ENCODE peak calls at places on chromosomes 6 and 20, in six cellular contexts. One of them, this sample, is unnamed.

GRCh38 chr20:34479627-34480026 is 36.6 kb upstream of the DYNLRB1 start:
- DNase-seq in CD8-positive, alpha-beta T cell: no peak
- DNase-seq in cardiac muscle cell: no peak
- DNase-seq in HCT116: no peak
- DNase-seq in CD4-positive, alpha-beta T cell: no peak
- DNase-seq in RWPE2: no peak
- DNase-seq in this sample: no peak

GRCh38 chr6:130202782-130203181 is 20.0 kb downstream of the SAMD3 start:
- DNase-seq in CD8-positive, alpha-beta T cell: no peak
- DNase-seq in cardiac muscle cell: peak
- DNase-seq in HCT116: no peak
- DNase-seq in CD4-positive, alpha-beta T cell: no peak
- DNase-seq in RWPE2: no peak
- DNase-seq in this sample: no peak

GRCh38 chr6:36083446-36083845 is 46.9 kb upstream of the MAPK13 start:
- DNase-seq in CD8-positive, alpha-beta T cell: no peak
- DNase-seq in cardiac muscle cell: no peak
- DNase-seq in HCT116: no peak
- DNase-seq in CD4-positive, alpha-beta T cell: no peak
- DNase-seq in RWPE2: no peak
- DNase-seq in this sample: no peak

GRCh38 chr6:77231438-77232305 is 231.6 kb downstream of the HTR1B start:
- DNase-seq in CD8-positive, alpha-beta T cell: no peak
- DNase-seq in cardiac muscle cell: peak
- DNase-seq in HCT116: no peak
- DNase-seq in CD4-positive, alpha-beta T cell: no peak
- DNase-seq in RWPE2: no peak
- DNase-seq in this sample: no peak

GRCh38 chr6:131060311-131060710 is 2.7 kb downstream of the EPB41L2 start:
- DNase-seq in CD8-positive, alpha-beta T cell: no peak
- DNase-seq in cardiac muscle cell: no peak
- DNase-seq in HCT116: no peak
- DNase-seq in CD4-positive, alpha-beta T cell: no peak
- DNase-seq in RWPE2: no peak
- DNase-seq in this sample: no peak

GRCh38 chr6:107991939-107992560 is 34.0 kb upstream of the SEC63 start:
- DNase-seq in CD8-positive, alpha-beta T cell: no peak
- DNase-seq in cardiac muscle cell: no peak
- DNase-seq in HCT116: no peak
- DNase-seq in CD4-positive, alpha-beta T cell: no peak
- DNase-seq in RWPE2: no peak
- DNase-seq in this sample: no peak

GRCh38 chr6:49713346-49713745 is at the start of gene CRISP2:
- DNase-seq in CD8-positive, alpha-beta T cell: no peak
- DNase-seq in cardiac muscle cell: peak
- DNase-seq in HCT116: no peak
- DNase-seq in CD4-positive, alpha-beta T cell: no peak
- DNase-seq in RWPE2: no peak
- DNase-seq in this sample: no peak

GRCh38 chr6:50457351-50457750 is 256.0 kb upstream of the TFAP2D start:
- DNase-seq in CD8-positive, alpha-beta T cell: no peak
- DNase-seq in cardiac muscle cell: no peak
- DNase-seq in HCT116: no peak
- DNase-seq in CD4-positive, alpha-beta T cell: no peak
- DNase-seq in RWPE2: no peak
- DNase-seq in this sample: no peak

GRCh38 chr20:53735536-53736050 is 142.0 kb upstream of the ZNF217 start:
- DNase-seq in CD8-positive, alpha-beta T cell: no peak
- DNase-seq in cardiac muscle cell: peak
- DNase-seq in HCT116: no peak
- DNase-seq in CD4-positive, alpha-beta T cell: no peak
- DNase-seq in RWPE2: peak
- DNase-seq in this sample: no peak

GRCh38 chr6:150207931-150208570 is 65.2 kb downstream of the PPP1R14C start:
- DNase-seq in CD8-positive, alpha-beta T cell: no peak
- DNase-seq in cardiac muscle cell: no peak
- DNase-seq in HCT116: no peak
- DNase-seq in CD4-positive, alpha-beta T cell: no peak
- DNase-seq in RWPE2: no peak
- DNase-seq in this sample: no peak

GRCh38 chr20:44810061-44810390 is 320 bp downstream of the RIMS4 start:
- DNase-seq in CD8-positive, alpha-beta T cell: no peak
- DNase-seq in cardiac muscle cell: no peak
- DNase-seq in HCT116: no peak
- DNase-seq in CD4-positive, alpha-beta T cell: no peak
- DNase-seq in RWPE2: peak
- DNase-seq in this sample: no peak

GRCh38 chr6:35218021-35218420 is 4.3 kb downstream of the SCUBE3 start:
- DNase-seq in CD8-positive, alpha-beta T cell: no peak
- DNase-seq in cardiac muscle cell: no peak
- DNase-seq in HCT116: no peak
- DNase-seq in CD4-positive, alpha-beta T cell: no peak
- DNase-seq in RWPE2: no peak
- DNase-seq in this sample: no peak

GRCh38 chr6:10381133-10381829 is 33.6 kb downstream of the TFAP2A start:
- DNase-seq in CD8-positive, alpha-beta T cell: no peak
- DNase-seq in cardiac muscle cell: peak
- DNase-seq in HCT116: no peak
- DNase-seq in CD4-positive, alpha-beta T cell: no peak
- DNase-seq in RWPE2: no peak
- DNase-seq in this sample: peak

GRCh38 chr6:16799279-16800193 is 38.3 kb upstream of the ATXN1 start:
- DNase-seq in CD8-positive, alpha-beta T cell: no peak
- DNase-seq in cardiac muscle cell: no peak
- DNase-seq in HCT116: no peak
- DNase-seq in CD4-positive, alpha-beta T cell: no peak
- DNase-seq in RWPE2: no peak
- DNase-seq in this sample: no peak

GRCh38 chr20:63783970-63784369 is 44.4 kb downstream of the SLC2A4RG start:
- DNase-seq in CD8-positive, alpha-beta T cell: no peak
- DNase-seq in cardiac muscle cell: no peak
- DNase-seq in HCT116: no peak
- DNase-seq in CD4-positive, alpha-beta T cell: no peak
- DNase-seq in RWPE2: peak
- DNase-seq in this sample: no peak

GRCh38 chr6:4670824-4671409 is 105.3 kb upstream of the CDYL start:
- DNase-seq in CD8-positive, alpha-beta T cell: no peak
- DNase-seq in cardiac muscle cell: no peak
- DNase-seq in HCT116: no peak
- DNase-seq in CD4-positive, alpha-beta T cell: no peak
- DNase-seq in RWPE2: no peak
- DNase-seq in this sample: no peak

GRCh38 chr6:132270745-132271414 is 130.4 kb downstream of the MOXD1 start:
- DNase-seq in CD8-positive, alpha-beta T cell: no peak
- DNase-seq in cardiac muscle cell: no peak
- DNase-seq in HCT116: no peak
- DNase-seq in CD4-positive, alpha-beta T cell: no peak
- DNase-seq in RWPE2: no peak
- DNase-seq in this sample: no peak

GRCh38 chr6:84137989-84138575 is 89.4 kb downstream of the CEP162 start:
- DNase-seq in CD8-positive, alpha-beta T cell: no peak
- DNase-seq in cardiac muscle cell: no peak
- DNase-seq in HCT116: no peak
- DNase-seq in CD4-positive, alpha-beta T cell: no peak
- DNase-seq in RWPE2: no peak
- DNase-seq in this sample: no peak

GRCh38 chr6:79469381-79470246 is 67.6 kb downstream of the LCA5 start:
- DNase-seq in CD8-positive, alpha-beta T cell: no peak
- DNase-seq in cardiac muscle cell: no peak
- DNase-seq in HCT116: no peak
- DNase-seq in CD4-positive, alpha-beta T cell: no peak
- DNase-seq in RWPE2: no peak
- DNase-seq in this sample: no peak

GRCh38 chr6:21608610-21609009 is 15.1 kb downstream of the SOX4 start:
- DNase-seq in CD8-positive, alpha-beta T cell: no peak
- DNase-seq in cardiac muscle cell: no peak
- DNase-seq in HCT116: no peak
- DNase-seq in CD4-positive, alpha-beta T cell: no peak
- DNase-seq in RWPE2: no peak
- DNase-seq in this sample: no peak

GRCh38 chr20:23267909-23268308 is 82.7 kb upstream of the NXT1 start:
- DNase-seq in CD8-positive, alpha-beta T cell: no peak
- DNase-seq in cardiac muscle cell: no peak
- DNase-seq in HCT116: no peak
- DNase-seq in CD4-positive, alpha-beta T cell: no peak
- DNase-seq in RWPE2: no peak
- DNase-seq in this sample: no peak

GRCh38 chr20:43954704-43955243 is 40.1 kb downstream of the TOX2 start:
- DNase-seq in CD8-positive, alpha-beta T cell: no peak
- DNase-seq in cardiac muscle cell: no peak
- DNase-seq in HCT116: no peak
- DNase-seq in CD4-positive, alpha-beta T cell: no peak
- DNase-seq in RWPE2: no peak
- DNase-seq in this sample: no peak

GRCh38 chr20:57501461-57502330 is 23.2 kb downstream of the CTCFL start:
- DNase-seq in CD8-positive, alpha-beta T cell: no peak
- DNase-seq in cardiac muscle cell: no peak
- DNase-seq in HCT116: no peak
- DNase-seq in CD4-positive, alpha-beta T cell: no peak
- DNase-seq in RWPE2: no peak
- DNase-seq in this sample: no peak
- TF ChIP-seq CTCF in CD8-positive, alpha-beta T cell: no peak
- TF ChIP-seq CTCF in cardiac muscle cell: no peak
- TF ChIP-seq CTCF in HCT116: no peak
- TF ChIP-seq CTCF in CD4-positive, alpha-beta T cell: no peak
- TF ChIP-seq CTCF in RWPE2: no peak
- TF ChIP-seq CTCF in this sample: no peak

GRCh38 chr20:48828734-48829460 is 1.1 kb upstream of the PREX1 start:
- DNase-seq in CD8-positive, alpha-beta T cell: no peak
- DNase-seq in cardiac muscle cell: no peak
- DNase-seq in HCT116: no peak
- DNase-seq in CD4-positive, alpha-beta T cell: no peak
- DNase-seq in RWPE2: no peak
- DNase-seq in this sample: no peak

GRCh38 chr20:48829940-48830339 is 2.1 kb upstream of the PREX1 start:
- DNase-seq in CD8-positive, alpha-beta T cell: no peak
- DNase-seq in cardiac muscle cell: no peak
- DNase-seq in HCT116: no peak
- DNase-seq in CD4-positive, alpha-beta T cell: no peak
- DNase-seq in RWPE2: no peak
- DNase-seq in this sample: no peak

GRCh38 chr20:48826883-48827771 is 672 bp downstream of the PREX1 start:
- DNase-seq in CD8-positive, alpha-beta T cell: no peak
- DNase-seq in cardiac muscle cell: peak
- DNase-seq in HCT116: no peak
- DNase-seq in CD4-positive, alpha-beta T cell: no peak
- DNase-seq in RWPE2: peak
- DNase-seq in this sample: peak

GRCh38 chr20:48826064-48826463 is 1.7 kb downstream of the PREX1 start:
- DNase-seq in CD8-positive, alpha-beta T cell: no peak
- DNase-seq in cardiac muscle cell: no peak
- DNase-seq in HCT116: no peak
- DNase-seq in CD4-positive, alpha-beta T cell: no peak
- DNase-seq in RWPE2: no peak
- DNase-seq in this sample: no peak

GRCh38 chr20:48827880-48828733 is at the start of gene PREX1:
- DNase-seq in CD8-positive, alpha-beta T cell: peak
- DNase-seq in cardiac muscle cell: peak
- DNase-seq in HCT116: no peak
- DNase-seq in CD4-positive, alpha-beta T cell: peak
- DNase-seq in RWPE2: peak
- DNase-seq in this sample: peak
- TF ChIP-seq CTCF in CD8-positive, alpha-beta T cell: no peak
- TF ChIP-seq CTCF in cardiac muscle cell: no peak
- TF ChIP-seq CTCF in HCT116: no peak
- TF ChIP-seq CTCF in CD4-positive, alpha-beta T cell: no peak
- TF ChIP-seq CTCF in RWPE2: peak
- TF ChIP-seq CTCF in this sample: no peak

DNA sequence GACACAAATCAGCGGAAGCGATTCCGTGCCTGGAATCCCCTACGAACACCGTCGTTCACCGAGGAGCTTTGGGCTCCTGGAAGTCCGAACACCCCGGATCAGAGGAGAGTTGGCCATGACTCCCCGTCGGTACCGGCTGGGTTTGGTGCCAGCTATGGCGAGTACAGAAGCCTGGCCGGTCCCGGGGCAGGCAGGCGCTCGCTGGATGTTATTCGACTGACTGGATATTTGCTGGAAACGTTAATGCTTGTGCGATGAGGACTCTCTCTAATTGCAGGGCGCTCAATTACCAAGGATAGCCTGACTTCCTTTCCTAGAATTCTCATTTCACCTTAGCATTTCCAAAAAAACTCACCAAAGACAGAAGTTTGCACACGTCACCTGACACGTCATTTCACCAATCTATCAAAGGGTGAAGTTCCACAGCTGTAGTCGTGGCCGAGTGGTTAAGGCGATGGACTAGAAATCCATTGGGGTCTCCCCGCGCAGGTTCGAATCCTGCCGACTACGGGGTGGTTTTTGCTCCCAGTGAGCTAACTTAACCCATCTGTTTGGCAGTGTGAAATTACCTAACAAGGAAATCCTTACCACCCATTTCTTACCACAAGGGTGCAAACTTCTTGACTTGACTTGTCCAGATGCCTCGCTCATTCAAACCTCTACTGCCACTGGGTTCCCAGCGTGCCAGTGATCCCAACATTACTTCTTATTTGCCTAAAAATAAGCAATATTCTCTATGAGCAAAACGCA is 22.7 kb upstream of the ZNF184 start:
- DNase-seq in CD8-positive, alpha-beta T cell: no peak
- DNase-seq in cardiac muscle cell: peak
- DNase-seq in HCT116: peak
- DNase-seq in CD4-positive, alpha-beta T cell: no peak
- DNase-seq in RWPE2: no peak
- DNase-seq in this sample: no peak
- TF ChIP-seq CTCF in CD8-positive, alpha-beta T cell: no peak
- TF ChIP-seq CTCF in cardiac muscle cell: no peak
- TF ChIP-seq CTCF in HCT116: peak
- TF ChIP-seq CTCF in CD4-positive, alpha-beta T cell: no peak
- TF ChIP-seq CTCF in RWPE2: peak
- TF ChIP-seq CTCF in this sample: no peak

DNA sequence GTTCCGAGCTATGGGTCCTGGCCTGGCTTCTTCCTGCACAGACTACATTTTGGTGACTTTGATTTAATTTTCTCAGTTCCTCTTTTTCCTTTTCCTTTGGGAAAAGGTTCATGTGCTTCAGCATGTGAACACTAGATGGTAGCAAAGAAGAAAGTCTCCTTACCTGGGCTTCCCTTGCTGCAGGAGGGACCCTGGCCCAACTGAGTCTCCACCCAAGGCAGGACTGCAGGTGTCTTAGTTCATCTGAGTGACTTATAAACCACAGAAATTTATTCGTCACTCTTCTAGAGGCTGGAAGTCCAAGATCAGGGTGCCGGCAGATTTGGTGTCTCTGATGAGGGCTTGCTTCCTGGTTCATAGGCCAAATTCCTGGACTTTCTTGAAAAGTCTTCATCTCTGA is 163.2 kb downstream of the SYCP2 start:
- DNase-seq in CD8-positive, alpha-beta T cell: no peak
- DNase-seq in cardiac muscle cell: no peak
- DNase-seq in HCT116: peak
- DNase-seq in CD4-positive, alpha-beta T cell: no peak
- DNase-seq in RWPE2: peak
- DNase-seq in this sample: no peak
- TF ChIP-seq CTCF in CD8-positive, alpha-beta T cell: no peak
- TF ChIP-seq CTCF in cardiac muscle cell: no peak
- TF ChIP-seq CTCF in HCT116: peak
- TF ChIP-seq CTCF in CD4-positive, alpha-beta T cell: no peak
- TF ChIP-seq CTCF in RWPE2: peak
- TF ChIP-seq CTCF in this sample: no peak

GRCh38 chr6:170583736-170584180 is 679 bp downstream of the PDCD2 start:
- DNase-seq in CD8-positive, alpha-beta T cell: no peak
- DNase-seq in cardiac muscle cell: no peak
- DNase-seq in HCT116: no peak
- DNase-seq in CD4-positive, alpha-beta T cell: no peak
- DNase-seq in RWPE2: no peak
- DNase-seq in this sample: no peak
- TF ChIP-seq CTCF in CD8-positive, alpha-beta T cell: no peak
- TF ChIP-seq CTCF in cardiac muscle cell: peak
- TF ChIP-seq CTCF in HCT116: no peak
- TF ChIP-seq CTCF in CD4-positive, alpha-beta T cell: no peak
- TF ChIP-seq CTCF in RWPE2: peak
- TF ChIP-seq CTCF in this sample: no peak

GRCh38 chr6:1792989-1793388 is 183.3 kb downstream of the FOXC1 start:
- DNase-seq in CD8-positive, alpha-beta T cell: no peak
- DNase-seq in cardiac muscle cell: peak
- DNase-seq in HCT116: peak
- DNase-seq in CD4-positive, alpha-beta T cell: no peak
- DNase-seq in RWPE2: no peak
- DNase-seq in this sample: no peak
- TF ChIP-seq CTCF in CD8-positive, alpha-beta T cell: peak
- TF ChIP-seq CTCF in cardiac muscle cell: peak
- TF ChIP-seq CTCF in HCT116: peak
- TF ChIP-seq CTCF in CD4-positive, alpha-beta T cell: no peak
- TF ChIP-seq CTCF in RWPE2: peak
- TF ChIP-seq CTCF in this sample: no peak

This sample was measured in activated B cell treated with CpG ODN at 0.5 μM for 24 hours.